ENCODE peak calls at places on chromosomes 2 and 18, in nine cellular contexts. P is NCI-H1092, M is tibial artery, K is IMR-90, G is AG04450, O is psoas muscle, F is progenitor cell of endocrine pancreas, R is hippocampal formation, H is MV-4-11. B is an unnamed sample.

GRCh38 chr18:41761329-41762028 is 193.6 kb upstream of the PIK3C3 start:
- DNase-seq in P (no peak), M (no peak), K (peak; percentile 84), G (peak; percentile 55), O (no peak), F (no peak), R (no peak), H (no peak), B (no peak)

GRCh38 chr2:136025057-136025973 is 39.9 kb upstream of the DARS1 start:
- DNase-seq in P (peak; percentile 80), M (no peak), K (peak; percentile 28), G (no peak), O (peak; percentile 76), F (peak; percentile 71), R (peak; percentile 78), H (no peak), B (peak; percentile 48)

GRCh38 chr2:180359522-180360282 is 352.6 kb upstream of the CWC22 start:
- DNase-seq in P (no peak), M (no peak), K (no peak), G (no peak), O (no peak), F (no peak), R (no peak), H (no peak), B (no peak)

GRCh38 chr2:98379311-98380202 is 33.3 kb downstream of the CNGA3 start:
- DNase-seq in P (no peak), M (no peak), K (no peak), G (no peak), O (no peak), F (no peak), R (no peak), H (no peak), B (no peak)

GRCh38 chr2:60991644-60992043 is 25.9 kb upstream of the PEX13 start:
- DNase-seq in P (no peak), M (no peak), K (no peak), G (no peak), O (no peak), F (no peak), R (no peak), H (no peak), B (no peak)

GRCh38 chr2:135086222-135086621 is 34.1 kb downstream of the RAB3GAP1 start:
- DNase-seq in P (no peak), M (no peak), K (no peak), G (no peak), O (no peak), F (no peak), R (no peak), H (no peak), B (no peak)

GRCh38 chr2:168490916-168491605 is 35.0 kb downstream of the CERS6 start:
- DNase-seq in P (no peak), M (no peak), K (no peak), G (no peak), O (no peak), F (no peak), R (no peak), H (peak; percentile 90), B (no peak)

GRCh38 chr18:44458777-44459176 is 221.9 kb upstream of the SETBP1 start:
- DNase-seq in P (no peak), M (no peak), K (peak; percentile 32), G (no peak), O (no peak), F (no peak), R (no peak), H (no peak), B (no peak)

GRCh38 chr2:20611844-20612356 is 39.0 kb downstream of the HS1BP3 start:
- DNase-seq in P (no peak), M (no peak), K (no peak), G (no peak), O (peak; percentile 6), F (no peak), R (no peak), H (no peak), B (no peak)

GRCh38 chr2:23092831-23093230 is 292.1 kb upstream of the KLHL29 start:
- DNase-seq in P (no peak), M (no peak), K (peak; percentile 2), G (no peak), O (no peak), F (no peak), R (no peak), H (peak; percentile 0), B (no peak)

GRCh38 chr2:82027901-82028570 is 1723.5 kb upstream of the LRRTM1 start:
- DNase-seq in P (peak; percentile 15), M (no peak), K (no peak), G (no peak), O (no peak), F (no peak), R (no peak), H (no peak), B (no peak)

GRCh38 chr18:38539373-38539772 is 973.8 kb upstream of the CELF4 start:
- DNase-seq in P (peak; percentile 25), M (no peak), K (no peak), G (no peak), O (no peak), F (no peak), R (no peak), H (no peak), B (no peak)

GRCh38 chr2:149488719-149489440 is 98.7 kb downstream of the MMADHC start:
- DNase-seq in P (no peak), M (no peak), K (no peak), G (no peak), O (no peak), F (no peak), R (peak; percentile 44), H (no peak), B (no peak)

GRCh38 chr2:40434638-40435296 is 17.1 kb downstream of the SLC8A1 start:
- DNase-seq in P (no peak), M (no peak), K (peak; percentile 93), G (peak; percentile 76), O (no peak), F (no peak), R (no peak), H (no peak), B (no peak)

GRCh38 chr2:113762377-113763118 is 6.1 kb upstream of the SLC35F5 start:
- DNase-seq in P (no peak), M (no peak), K (peak; percentile 80), G (peak; percentile 27), O (no peak), F (no peak), R (no peak), H (no peak), B (no peak)

GRCh38 chr2:192016265-192016664 is 169.4 kb upstream of the CAVIN2 start:
- DNase-seq in P (no peak), M (no peak), K (peak; percentile 85), G (no peak), O (no peak), F (no peak), R (no peak), H (no peak), B (no peak)

GRCh38 chr2:508121-508520 is 169.1 kb downstream of the TMEM18 start:
- DNase-seq in P (no peak), M (no peak), K (no peak), G (no peak), O (no peak), F (no peak), R (no peak), H (no peak), B (no peak)

GRCh38 chr2:234333168-234334130 is 163.4 kb downstream of the ARL4C start:
- DNase-seq in P (no peak), M (no peak), K (no peak), G (no peak), O (no peak), F (no peak), R (no peak), H (no peak), B (no peak)

GRCh38 chr2:50097118-50097517 is 934.8 kb downstream of the NRXN1 start:
- DNase-seq in P (no peak), M (no peak), K (no peak), G (no peak), O (no peak), F (no peak), R (no peak), H (no peak), B (no peak)

GRCh38 chr18:59446012-59446411 is 86.9 kb upstream of the LMAN1 start:
- DNase-seq in P (no peak), M (no peak), K (peak; percentile 42), G (no peak), O (no peak), F (no peak), R (no peak), H (no peak), B (no peak)

GRCh38 chr18:54734059-54734458 is 94.2 kb upstream of the RAB27B start:
- DNase-seq in P (no peak), M (no peak), K (peak; percentile 96), G (peak; percentile 68), O (no peak), F (no peak), R (no peak), H (peak; percentile 85), B (no peak)

GRCh38 chr2:188512456-188512855 is 220.8 kb downstream of the GULP1 start:
- DNase-seq in P (peak; percentile 20), M (no peak), K (peak; percentile 77), G (peak; percentile 43), O (no peak), F (no peak), R (peak; percentile 59), H (peak; percentile 3), B (no peak)

GRCh38 chr2:63050186-63050915 is at the start of gene OTX1:
- DNase-seq in P (peak; percentile 65), M (no peak), K (peak; percentile 21), G (no peak), O (peak; percentile 67), F (peak; percentile 79), R (peak; percentile 35), H (no peak), B (peak; percentile 20)

GRCh38 chr2:107132746-107133145 is 246.8 kb upstream of the ST6GAL2 start:
- DNase-seq in P (no peak), M (no peak), K (no peak), G (no peak), O (no peak), F (no peak), R (no peak), H (no peak), B (no peak)

GRCh38 chr2:228763600-228763999 is 507.5 kb downstream of the PID1 start:
- DNase-seq in P (peak; percentile 42), M (no peak), K (no peak), G (no peak), O (no peak), F (no peak), R (no peak), H (no peak), B (no peak)

GRCh38 chr2:173223880-173224279 is 130.8 kb upstream of the CDCA7 start:
- DNase-seq in P (no peak), M (no peak), K (no peak), G (no peak), O (peak; percentile 42), F (no peak), R (no peak), H (no peak), B (no peak)